ENCODE peak calls at places on chromosome 10, in ten cellular contexts. G, Q, L, A, B, N, U, K, R and J are unnamed samples.

GRCh38 chr10:16386855-16387254 is 50.0 kb upstream of the PTER start:
- DNase-seq in A (no peak), N (no peak), R (no peak), Q (no peak), B (no peak), U (no peak), L (no peak), G (no peak), K (no peak), J (no peak)

GRCh38 chr10:4034907-4035581 is 250.0 kb upstream of the KLF6 start:
- DNase-seq in R (no peak), Q (no peak), K (no peak), G (no peak), U (peak), B (no peak), L (no peak), N (no peak), A (no peak), J (no peak)

GRCh38 chr10:133082685-133083421 is 4.9 kb upstream of the ADGRA1 start:
- DNase-seq in A (no peak), L (no peak), N (no peak), G (no peak), B (no peak), K (no peak), Q (no peak), U (no peak), R (no peak), J (no peak)

GRCh38 chr10:97321032-97321806 is 2.1 kb downstream of the FRAT1 start:
- DNase-seq in A (peak), L (no peak), G (peak), K (no peak), U (no peak), R (peak), Q (no peak), B (peak), N (no peak), J (no peak)

GRCh38 chr10:69494626-69495558 is 43.6 kb downstream of the TSPAN15 start:
- DNase-seq in U (no peak), N (no peak), G (no peak), L (no peak), Q (no peak), B (peak), A (peak), R (peak), K (peak), J (no peak)

GRCh38 chr10:96374985-96375830 is 16.4 kb upstream of the OPALIN start:
- DNase-seq in K (peak), B (peak), G (peak), U (peak), Q (peak), A (peak), R (peak), L (peak), N (peak), J (peak)

GRCh38 chr10:88473989-88474883 is 108.9 kb downstream of the RNLS start:
- DNase-seq in K (no peak), Q (no peak), R (peak), N (no peak), U (no peak), A (no peak), L (no peak), G (no peak), B (no peak), J (no peak)

GRCh38 chr10:30527623-30528426 is 93.8 kb downstream of the MAP3K8 start:
- DNase-seq in G (no peak), B (no peak), R (peak), L (no peak), N (no peak), K (no peak), Q (no peak), U (no peak), A (no peak), J (no peak)

GRCh38 chr10:4355346-4355745 is 470.7 kb upstream of the AKR1E2 start:
- DNase-seq in Q (no peak), K (no peak), B (no peak), A (no peak), U (no peak), G (no peak), R (no peak), N (no peak), L (no peak), J (no peak)

GRCh38 chr10:61754553-61755540 is 92.1 kb downstream of the CABCOCO1 start:
- DNase-seq in U (no peak), B (no peak), N (no peak), Q (no peak), R (no peak), K (no peak), L (no peak), G (no peak), A (no peak), J (peak)

GRCh38 chr10:97427571-97428179 is 1.7 kb downstream of the PGAM1 start:
- DNase-seq in G (peak), A (no peak), U (no peak), L (no peak), R (peak), Q (peak), N (no peak), B (no peak), K (no peak), J (peak)

GRCh38 chr10:11819027-11819426 is 4.1 kb upstream of the PROSER2 start:
- DNase-seq in B (no peak), L (no peak), K (no peak), G (no peak), U (no peak), N (no peak), Q (no peak), A (no peak), R (no peak), J (no peak)

GRCh38 chr10:22891797-22892196 is 36.1 kb upstream of the ARMC3 start:
- DNase-seq in K (no peak), Q (no peak), U (no peak), R (no peak), G (no peak), N (no peak), A (no peak), B (no peak), L (no peak), J (no peak)

GRCh38 chr10:31000867-31001266 is 30.8 kb downstream of the ZNF438 start:
- DNase-seq in B (no peak), A (no peak), L (no peak), N (no peak), U (no peak), R (no peak), G (no peak), K (no peak), Q (no peak), J (no peak)

GRCh38 chr10:121978511-121978910 is 3.5 kb upstream of the NSMCE4A start:
- DNase-seq in A (no peak), K (no peak), Q (no peak), R (no peak), N (no peak), L (no peak), U (no peak), G (no peak), B (no peak), J (no peak)

GRCh38 chr10:23171232-23171876 is 20.8 kb upstream of the PTF1A start:
- DNase-seq in N (peak), B (no peak), A (no peak), R (no peak), Q (peak), U (no peak), K (no peak), G (peak), L (no peak), J (no peak)

GRCh38 chr10:103055105-103055504 is 137.0 kb downstream of the CNNM2 start:
- DNase-seq in A (no peak), G (no peak), N (no peak), L (no peak), U (no peak), Q (no peak), R (no peak), K (no peak), B (no peak), J (no peak)

GRCh38 chr10:87987206-87987605 is 123.8 kb downstream of the PTEN start:
- DNase-seq in Q (no peak), A (no peak), L (no peak), G (no peak), R (no peak), U (no peak), N (no peak), B (no peak), K (no peak), J (no peak)

GRCh38 chr10:97203220-97203619 is 17.5 kb upstream of the SLIT1 start:
- DNase-seq in G (no peak), Q (no peak), R (no peak), A (peak), B (no peak), U (no peak), N (no peak), K (no peak), L (no peak), J (no peak)